ENCODE peak calls at places on chromosomes 12 and 14, in eight cellular contexts. One of them, this sample, is unnamed.

GRCh38 chr12:114213055-114213561 is 192.8 kb downstream of the TBX5 start:
- DNase-seq in kidney epithelial cell: no peak
- DNase-seq in Peyer's patch: no peak
- DNase-seq in GM12865: no peak
- DNase-seq in HCT116: no peak
- DNase-seq in IMR-90: no peak
- DNase-seq in mesothelial cell of epicardium: no peak
- DNase-seq in A549: peak
- DNase-seq in this sample: no peak

GRCh38 chr12:52857500-52857899 is 8.7 kb upstream of the KRT78 start:
- DNase-seq in IMR-90: no peak
- DNase-seq in mesothelial cell of epicardium: no peak
- DNase-seq in A549: no peak
- DNase-seq in Peyer's patch: no peak
- DNase-seq in kidney epithelial cell: no peak
- DNase-seq in GM12865: no peak
- DNase-seq in HCT116: no peak
- DNase-seq in this sample: no peak

GRCh38 chr12:96218989-96219678 is 25.0 kb downstream of the ELK3 start:
- DNase-seq in GM12865: no peak
- DNase-seq in A549: peak
- DNase-seq in mesothelial cell of epicardium: no peak
- DNase-seq in kidney epithelial cell: no peak
- DNase-seq in IMR-90: no peak
- DNase-seq in HCT116: no peak
- DNase-seq in Peyer's patch: no peak
- DNase-seq in this sample: no peak

GRCh38 chr12:34400423-34400881 is 378.2 kb downstream of the ALG10 start:
- DNase-seq in Peyer's patch: peak
- DNase-seq in A549: no peak
- DNase-seq in HCT116: no peak
- DNase-seq in IMR-90: no peak
- DNase-seq in mesothelial cell of epicardium: peak
- DNase-seq in kidney epithelial cell: no peak
- DNase-seq in GM12865: no peak
- DNase-seq in this sample: peak

GRCh38 chr14:62189698-62190097 is 427.5 kb downstream of the SNAPC1 start:
- DNase-seq in A549: no peak
- DNase-seq in mesothelial cell of epicardium: no peak
- DNase-seq in kidney epithelial cell: no peak
- DNase-seq in GM12865: no peak
- DNase-seq in Peyer's patch: no peak
- DNase-seq in IMR-90: peak
- DNase-seq in HCT116: no peak
- DNase-seq in this sample: no peak

GRCh38 chr14:101122114-101122854 is 218.8 kb upstream of the RTL1 start:
- DNase-seq in IMR-90: no peak
- DNase-seq in kidney epithelial cell: no peak
- DNase-seq in GM12865: no peak
- DNase-seq in Peyer's patch: peak
- DNase-seq in mesothelial cell of epicardium: no peak
- DNase-seq in HCT116: no peak
- DNase-seq in A549: no peak
- DNase-seq in this sample: no peak

GRCh38 chr12:52181757-52182156 is 10.1 kb downstream of the KRT80 start:
- DNase-seq in HCT116: no peak
- DNase-seq in mesothelial cell of epicardium: no peak
- DNase-seq in GM12865: no peak
- DNase-seq in IMR-90: peak
- DNase-seq in A549: no peak
- DNase-seq in Peyer's patch: no peak
- DNase-seq in kidney epithelial cell: no peak
- DNase-seq in this sample: no peak

GRCh38 chr14:69156224-69156623 is 3.3 kb upstream of the DCAF5 start:
- DNase-seq in mesothelial cell of epicardium: no peak
- DNase-seq in IMR-90: no peak
- DNase-seq in kidney epithelial cell: no peak
- DNase-seq in GM12865: no peak
- DNase-seq in HCT116: no peak
- DNase-seq in A549: no peak
- DNase-seq in Peyer's patch: no peak
- DNase-seq in this sample: no peak

GRCh38 chr12:94832780-94833760 is 170.4 kb downstream of the NDUFA12 start:
- DNase-seq in mesothelial cell of epicardium: no peak
- DNase-seq in HCT116: no peak
- DNase-seq in Peyer's patch: no peak
- DNase-seq in A549: no peak
- DNase-seq in IMR-90: peak
- DNase-seq in GM12865: no peak
- DNase-seq in kidney epithelial cell: peak
- DNase-seq in this sample: no peak

GRCh38 chr12:32005496-32006125 is 46.4 kb downstream of the RESF1 start:
- DNase-seq in mesothelial cell of epicardium: no peak
- DNase-seq in HCT116: no peak
- DNase-seq in IMR-90: no peak
- DNase-seq in kidney epithelial cell: no peak
- DNase-seq in Peyer's patch: no peak
- DNase-seq in A549: no peak
- DNase-seq in GM12865: no peak
- DNase-seq in this sample: no peak

GRCh38 chr14:51310453-51311074 is 70.5 kb downstream of the TMX1 start:
- DNase-seq in kidney epithelial cell: no peak
- DNase-seq in mesothelial cell of epicardium: no peak
- DNase-seq in GM12865: no peak
- DNase-seq in Peyer's patch: no peak
- DNase-seq in IMR-90: peak
- DNase-seq in HCT116: no peak
- DNase-seq in A549: no peak
- DNase-seq in this sample: no peak

GRCh38 chr12:78419513-78419912 is 445.1 kb upstream of the SYT1 start:
- DNase-seq in IMR-90: peak
- DNase-seq in HCT116: no peak
- DNase-seq in mesothelial cell of epicardium: no peak
- DNase-seq in kidney epithelial cell: no peak
- DNase-seq in GM12865: no peak
- DNase-seq in A549: no peak
- DNase-seq in Peyer's patch: no peak
- DNase-seq in this sample: no peak

GRCh38 chr14:55799523-55800095 is 219.6 kb downstream of the KTN1 start:
- DNase-seq in IMR-90: no peak
- DNase-seq in mesothelial cell of epicardium: no peak
- DNase-seq in HCT116: no peak
- DNase-seq in Peyer's patch: no peak
- DNase-seq in kidney epithelial cell: no peak
- DNase-seq in A549: no peak
- DNase-seq in GM12865: no peak
- DNase-seq in this sample: no peak

GRCh38 chr14:69712637-69713088 is 54.3 kb upstream of the SRSF5 start:
- DNase-seq in Peyer's patch: peak
- DNase-seq in IMR-90: no peak
- DNase-seq in mesothelial cell of epicardium: no peak
- DNase-seq in kidney epithelial cell: no peak
- DNase-seq in A549: no peak
- DNase-seq in HCT116: no peak
- DNase-seq in GM12865: no peak
- DNase-seq in this sample: no peak

GRCh38 chr12:69630191-69630590 is 19.5 kb upstream of the LRRC10 start:
- DNase-seq in Peyer's patch: no peak
- DNase-seq in kidney epithelial cell: no peak
- DNase-seq in GM12865: no peak
- DNase-seq in A549: peak
- DNase-seq in IMR-90: no peak
- DNase-seq in HCT116: no peak
- DNase-seq in mesothelial cell of epicardium: no peak
- DNase-seq in this sample: no peak

GRCh38 chr14:105064001-105064400 is 1.2 kb downstream of the GPR132 start:
- DNase-seq in GM12865: no peak
- DNase-seq in Peyer's patch: peak
- DNase-seq in HCT116: no peak
- DNase-seq in IMR-90: no peak
- DNase-seq in mesothelial cell of epicardium: no peak
- DNase-seq in kidney epithelial cell: no peak
- DNase-seq in A549: no peak
- DNase-seq in this sample: no peak

GRCh38 chr14:62691613-62692489 is 353.4 kb downstream of the KCNH5 start:
- DNase-seq in IMR-90: peak
- DNase-seq in A549: peak
- DNase-seq in HCT116: no peak
- DNase-seq in GM12865: no peak
- DNase-seq in Peyer's patch: peak
- DNase-seq in kidney epithelial cell: peak
- DNase-seq in mesothelial cell of epicardium: no peak
- DNase-seq in this sample: no peak

GRCh38 chr14:88005978-88006851 is 1.3 kb downstream of the GPR65 start:
- DNase-seq in kidney epithelial cell: no peak
- DNase-seq in mesothelial cell of epicardium: no peak
- DNase-seq in IMR-90: no peak
- DNase-seq in HCT116: no peak
- DNase-seq in A549: no peak
- DNase-seq in GM12865: peak
- DNase-seq in Peyer's patch: peak
- DNase-seq in this sample: no peak

GRCh38 chr12:82596484-82596883 is 90.2 kb upstream of the TMTC2 start:
- DNase-seq in HCT116: no peak
- DNase-seq in mesothelial cell of epicardium: no peak
- DNase-seq in kidney epithelial cell: no peak
- DNase-seq in IMR-90: no peak
- DNase-seq in A549: no peak
- DNase-seq in Peyer's patch: no peak
- DNase-seq in GM12865: no peak
- DNase-seq in this sample: no peak

GRCh38 chr12:32671930-32672785 is 6.9 kb upstream of the DNM1L start:
- DNase-seq in GM12865: peak
- DNase-seq in kidney epithelial cell: no peak
- DNase-seq in mesothelial cell of epicardium: no peak
- DNase-seq in HCT116: peak
- DNase-seq in A549: peak
- DNase-seq in IMR-90: peak
- DNase-seq in Peyer's patch: peak
- DNase-seq in this sample: no peak

GRCh38 chr12:4148418-4149056 is 125.0 kb upstream of the CCND2 start:
- DNase-seq in HCT116: no peak
- DNase-seq in mesothelial cell of epicardium: no peak
- DNase-seq in GM12865: peak
- DNase-seq in A549: no peak
- DNase-seq in Peyer's patch: peak
- DNase-seq in IMR-90: no peak
- DNase-seq in kidney epithelial cell: no peak
- DNase-seq in this sample: no peak

GRCh38 chr12:57621497-57622292 is 10.5 kb downstream of the ARHGEF25 start:
- DNase-seq in mesothelial cell of epicardium: peak
- DNase-seq in GM12865: peak
- DNase-seq in IMR-90: peak
- DNase-seq in kidney epithelial cell: no peak
- DNase-seq in Peyer's patch: peak
- DNase-seq in HCT116: peak
- DNase-seq in A549: peak
- DNase-seq in this sample: no peak

GRCh38 chr14:55699131-55700057 is 119.4 kb downstream of the KTN1 start:
- DNase-seq in HCT116: no peak
- DNase-seq in GM12865: no peak
- DNase-seq in A549: peak
- DNase-seq in IMR-90: peak
- DNase-seq in kidney epithelial cell: no peak
- DNase-seq in Peyer's patch: no peak
- DNase-seq in mesothelial cell of epicardium: no peak
- DNase-seq in this sample: no peak

GRCh38 chr12:8951744-8952143 is 2.3 kb upstream of the M6PR start:
- DNase-seq in kidney epithelial cell: no peak
- DNase-seq in IMR-90: no peak
- DNase-seq in Peyer's patch: no peak
- DNase-seq in mesothelial cell of epicardium: no peak
- DNase-seq in A549: no peak
- DNase-seq in HCT116: no peak
- DNase-seq in GM12865: peak
- DNase-seq in this sample: no peak

GRCh38 chr12:8949525-8950286 is at the start of gene M6PR:
- DNase-seq in kidney epithelial cell: peak
- DNase-seq in Peyer's patch: peak
- DNase-seq in mesothelial cell of epicardium: peak
- DNase-seq in IMR-90: peak
- DNase-seq in GM12865: peak
- DNase-seq in A549: peak
- DNase-seq in HCT116: peak
- DNase-seq in this sample: peak

GRCh38 chr12:8948711-8949524 is 527 bp downstream of the M6PR start:
- DNase-seq in Peyer's patch: peak
- DNase-seq in HCT116: no peak
- DNase-seq in GM12865: peak
- DNase-seq in kidney epithelial cell: no peak
- DNase-seq in A549: peak
- DNase-seq in mesothelial cell of epicardium: no peak
- DNase-seq in IMR-90: peak
- DNase-seq in this sample: no peak

GRCh38 chr12:8950287-8950574 is 786 bp upstream of the M6PR start:
- DNase-seq in IMR-90: no peak
- DNase-seq in GM12865: no peak
- DNase-seq in mesothelial cell of epicardium: no peak
- DNase-seq in Peyer's patch: no peak
- DNase-seq in A549: no peak
- DNase-seq in HCT116: no peak
- DNase-seq in kidney epithelial cell: no peak
- DNase-seq in this sample: no peak

GRCh38 chr12:8950702-8951478 is 1.4 kb upstream of the M6PR start:
- DNase-seq in mesothelial cell of epicardium: no peak
- DNase-seq in GM12865: peak
- DNase-seq in kidney epithelial cell: no peak
- DNase-seq in A549: no peak
- DNase-seq in Peyer's patch: no peak
- DNase-seq in IMR-90: no peak
- DNase-seq in HCT116: no peak
- DNase-seq in this sample: no peak
- TF ChIP-seq CTCF in mesothelial cell of epicardium: no peak
- TF ChIP-seq CTCF in GM12865: no peak
- TF ChIP-seq CTCF in kidney epithelial cell: no peak
- TF ChIP-seq CTCF in A549: no peak
- TF ChIP-seq CTCF in Peyer's patch: peak
- TF ChIP-seq CTCF in IMR-90: no peak
- TF ChIP-seq CTCF in HCT116: no peak
- TF ChIP-seq CTCF in this sample: peak

GRCh38 chr12:29546000-29546399 is 48.5 kb upstream of the OVCH1 start:
- DNase-seq in Peyer's patch: no peak
- DNase-seq in A549: no peak
- DNase-seq in IMR-90: peak
- DNase-seq in GM12865: no peak
- DNase-seq in kidney epithelial cell: no peak
- DNase-seq in HCT116: no peak
- DNase-seq in mesothelial cell of epicardium: no peak
- DNase-seq in this sample: no peak
- TF ChIP-seq CTCF in Peyer's patch: no peak
- TF ChIP-seq CTCF in A549: no peak
- TF ChIP-seq CTCF in IMR-90: no peak
- TF ChIP-seq CTCF in GM12865: no peak
- TF ChIP-seq CTCF in kidney epithelial cell: no peak
- TF ChIP-seq CTCF in HCT116: no peak
- TF ChIP-seq CTCF in mesothelial cell of epicardium: no peak
- TF ChIP-seq CTCF in this sample: no peak

GRCh38 chr12:101127521-101128219 is 82.4 kb downstream of the SLC5A8 start:
- DNase-seq in A549: no peak
- DNase-seq in IMR-90: peak
- DNase-seq in HCT116: no peak
- DNase-seq in kidney epithelial cell: no peak
- DNase-seq in GM12865: no peak
- DNase-seq in mesothelial cell of epicardium: no peak
- DNase-seq in Peyer's patch: no peak
- DNase-seq in this sample: no peak
- TF ChIP-seq CTCF in A549: no peak
- TF ChIP-seq CTCF in IMR-90: no peak
- TF ChIP-seq CTCF in HCT116: no peak
- TF ChIP-seq CTCF in kidney epithelial cell: no peak
- TF ChIP-seq CTCF in GM12865: no peak
- TF ChIP-seq CTCF in mesothelial cell of epicardium: no peak
- TF ChIP-seq CTCF in Peyer's patch: no peak
- TF ChIP-seq CTCF in this sample: no peak

GRCh38 chr12:43921666-43922337 is 85.9 kb downstream of the TMEM117 start:
- DNase-seq in A549: no peak
- DNase-seq in kidney epithelial cell: no peak
- DNase-seq in HCT116: no peak
- DNase-seq in mesothelial cell of epicardium: no peak
- DNase-seq in IMR-90: peak
- DNase-seq in GM12865: no peak
- DNase-seq in Peyer's patch: no peak
- DNase-seq in this sample: no peak
- TF ChIP-seq CTCF in A549: no peak
- TF ChIP-seq CTCF in kidney epithelial cell: no peak
- TF ChIP-seq CTCF in HCT116: no peak
- TF ChIP-seq CTCF in mesothelial cell of epicardium: no peak
- TF ChIP-seq CTCF in IMR-90: no peak
- TF ChIP-seq CTCF in GM12865: no peak
- TF ChIP-seq CTCF in Peyer's patch: no peak
- TF ChIP-seq CTCF in this sample: no peak